ENCODE peak calls at places on chromosomes 1 and 21, in ten cellular contexts. A, P, M, E, I, J, W, S, G and U are unnamed samples.

GRCh38 chr1:21344750-21345443 is 54.6 kb upstream of the ECE1 start:
- DNase-seq in A (no peak), P (no peak), M (peak), E (no peak), I (peak), J (no peak), W (no peak), S (no peak), G (no peak), U (peak)

GRCh38 chr21:25717491-25718139 is 17.1 kb downstream of the ATP5PF start:
- DNase-seq in A (no peak), P (no peak), M (no peak), E (no peak), I (no peak), J (no peak), W (no peak), S (no peak), G (no peak), U (peak)

GRCh38 chr1:64540265-64540791 is 70.4 kb downstream of the CACHD1 start:
- DNase-seq in A (no peak), P (no peak), M (no peak), E (no peak), I (no peak), J (peak), W (no peak), S (no peak), G (no peak), U (peak)

GRCh38 chr21:37337831-37338230 is 28.7 kb upstream of the DYRK1A start:
- DNase-seq in A (no peak), P (no peak), M (no peak), E (no peak), I (no peak), J (peak), W (no peak), S (no peak), G (no peak), U (no peak)

GRCh38 chr1:246609632-246610031 is 43.4 kb downstream of the CNST start:
- DNase-seq in A (no peak), P (no peak), M (no peak), E (no peak), I (no peak), J (peak), W (no peak), S (no peak), G (no peak), U (peak)

GRCh38 chr1:22831729-22832413 is 121.2 kb downstream of the EPHB2 start:
- DNase-seq in A (peak), P (peak), M (no peak), E (no peak), I (no peak), J (peak), W (no peak), S (peak), G (no peak), U (peak)

GRCh38 chr1:213617133-213617532 is 370.6 kb upstream of the PROX1 start:
- DNase-seq in A (no peak), P (no peak), M (no peak), E (no peak), I (no peak), J (no peak), W (no peak), S (no peak), G (no peak), U (no peak)

GRCh38 chr1:236904874-236905741 is 99.1 kb downstream of the MT1HL1 start:
- DNase-seq in A (peak), P (peak), M (no peak), E (no peak), I (no peak), J (peak), W (no peak), S (no peak), G (no peak), U (peak)

GRCh38 chr1:201659576-201659975 is 120.6 kb downstream of the NAV1 start:
- DNase-seq in A (no peak), P (no peak), M (no peak), E (no peak), I (no peak), J (no peak), W (no peak), S (no peak), G (no peak), U (no peak)

GRCh38 chr1:153260980-153261792 is 1.7 kb downstream of the LORICRIN start:
- DNase-seq in A (no peak), P (no peak), M (peak), E (peak), I (peak), J (no peak), W (peak), S (no peak), G (no peak), U (peak)

GRCh38 chr1:38300616-38301015 is 254.0 kb upstream of the POU3F1 start:
- DNase-seq in A (no peak), P (no peak), M (no peak), E (no peak), I (no peak), J (no peak), W (no peak), S (no peak), G (no peak), U (no peak)

GRCh38 chr1:77024500-77024899 is 157.2 kb downstream of the ST6GALNAC5 start:
- DNase-seq in A (no peak), P (no peak), M (no peak), E (no peak), I (peak), J (no peak), W (no peak), S (no peak), G (no peak), U (no peak)

GRCh38 chr1:32881871-32882850 is 4.1 kb upstream of the HPCA start:
- DNase-seq in A (no peak), P (no peak), M (peak), E (no peak), I (no peak), J (no peak), W (no peak), S (no peak), G (no peak), U (no peak)

GRCh38 chr1:38745476-38746410 is 113.8 kb downstream of the RRAGC start:
- DNase-seq in A (peak), P (no peak), M (no peak), E (no peak), I (no peak), J (no peak), W (no peak), S (no peak), G (no peak), U (no peak)

GRCh38 chr1:93880731-93881130 is 1.7 kb upstream of the DNTTIP2 start:
- DNase-seq in A (no peak), P (no peak), M (no peak), E (no peak), I (no peak), J (no peak), W (no peak), S (no peak), G (no peak), U (no peak)

GRCh38 chr1:84407524-84408318 is 9.4 kb downstream of the DNASE2B start:
- DNase-seq in A (no peak), P (no peak), M (no peak), E (no peak), I (no peak), J (no peak), W (no peak), S (no peak), G (no peak), U (no peak)

GRCh38 chr1:227757781-227758180 is 22.5 kb downstream of the SNAP47 start:
- DNase-seq in A (no peak), P (no peak), M (no peak), E (no peak), I (no peak), J (no peak), W (no peak), S (no peak), G (no peak), U (no peak)